ENCODE peak calls at places on chromosomes 2 and 18, in five cellular contexts. One of them, this sample, is unnamed.
A peak's percentile ranks its signal among the peaks of the same experiment; 100 is the strongest.

GRCh38 chr2:177038772-177039484 is 173.7 kb upstream of the HNRNPA3 start:
- DNase-seq in psoas muscle: no peak
- DNase-seq in Caco-2: no peak
- DNase-seq in fibroblast of pulmonary artery: no peak
- DNase-seq in OCI-LY7: no peak
- DNase-seq in this sample: no peak

GRCh38 chr2:67719351-67719750 is 322.2 kb downstream of the ETAA1 start:
- DNase-seq in Caco-2: no peak
- DNase-seq in psoas muscle: no peak
- DNase-seq in OCI-LY7: no peak
- DNase-seq in fibroblast of pulmonary artery: peak; percentile 10
- DNase-seq in this sample: no peak

GRCh38 chr2:168583710-168584521 is 127.8 kb downstream of the CERS6 start:
- DNase-seq in OCI-LY7: no peak
- DNase-seq in psoas muscle: peak; percentile 30
- DNase-seq in Caco-2: no peak
- DNase-seq in fibroblast of pulmonary artery: peak; percentile 73
- DNase-seq in this sample: peak; percentile 41

GRCh38 chr2:170597705-170598420 is 117.3 kb upstream of the SP5 start:
- DNase-seq in psoas muscle: no peak
- DNase-seq in OCI-LY7: no peak
- DNase-seq in Caco-2: no peak
- DNase-seq in fibroblast of pulmonary artery: no peak
- DNase-seq in this sample: peak; percentile 30

GRCh38 chr2:11024010-11024615 is 112.4 kb downstream of the KCNF1 start:
- DNase-seq in psoas muscle: no peak
- DNase-seq in Caco-2: no peak
- DNase-seq in fibroblast of pulmonary artery: peak; percentile 3
- DNase-seq in OCI-LY7: no peak
- DNase-seq in this sample: peak; percentile 2

GRCh38 chr2:23603581-23603980 is 218.6 kb downstream of the KLHL29 start:
- DNase-seq in OCI-LY7: no peak
- DNase-seq in fibroblast of pulmonary artery: no peak
- DNase-seq in psoas muscle: no peak
- DNase-seq in Caco-2: no peak
- DNase-seq in this sample: no peak

GRCh38 chr2:30334738-30335426 is 103.5 kb downstream of the LBH start:
- DNase-seq in Caco-2: no peak
- DNase-seq in psoas muscle: no peak
- DNase-seq in OCI-LY7: peak; percentile 40
- DNase-seq in fibroblast of pulmonary artery: no peak
- DNase-seq in this sample: no peak

GRCh38 chr2:31228717-31229116 is 5.2 kb upstream of the EHD3 start:
- DNase-seq in fibroblast of pulmonary artery: no peak
- DNase-seq in Caco-2: no peak
- DNase-seq in OCI-LY7: peak; percentile 37
- DNase-seq in psoas muscle: no peak
- DNase-seq in this sample: no peak

DNA sequence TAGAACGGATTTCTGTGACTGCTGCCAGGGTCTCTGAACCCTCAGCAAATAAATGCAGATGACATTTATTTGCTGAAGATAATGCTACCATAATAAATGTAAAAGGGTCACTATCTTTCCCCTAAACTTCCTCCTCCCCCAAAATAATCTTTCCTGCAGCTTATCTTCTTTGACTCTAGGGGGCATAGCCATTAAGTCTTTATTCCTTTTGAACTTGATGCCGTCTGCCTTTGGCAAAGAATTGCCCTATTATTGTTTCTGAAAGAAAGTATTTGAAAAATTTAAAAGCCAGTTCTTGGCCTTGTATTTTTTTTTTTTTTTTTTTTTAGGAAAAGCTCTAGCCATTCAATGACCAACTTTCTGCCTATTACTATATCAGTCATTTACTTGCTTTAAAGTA is 63.5 kb upstream of the ACSL3 start:
- DNase-seq in psoas muscle: no peak
- DNase-seq in Caco-2: no peak
- DNase-seq in fibroblast of pulmonary artery: peak; percentile 69
- DNase-seq in OCI-LY7: peak; percentile 39
- DNase-seq in this sample: peak; percentile 29
- TF ChIP-seq CTCF in psoas muscle: peak; percentile 53
- TF ChIP-seq CTCF in Caco-2: peak; percentile 33
- TF ChIP-seq CTCF in fibroblast of pulmonary artery: peak; percentile 52
- TF ChIP-seq CTCF in OCI-LY7: peak; percentile 80
- TF ChIP-seq CTCF in this sample: peak; percentile 48

DNA sequence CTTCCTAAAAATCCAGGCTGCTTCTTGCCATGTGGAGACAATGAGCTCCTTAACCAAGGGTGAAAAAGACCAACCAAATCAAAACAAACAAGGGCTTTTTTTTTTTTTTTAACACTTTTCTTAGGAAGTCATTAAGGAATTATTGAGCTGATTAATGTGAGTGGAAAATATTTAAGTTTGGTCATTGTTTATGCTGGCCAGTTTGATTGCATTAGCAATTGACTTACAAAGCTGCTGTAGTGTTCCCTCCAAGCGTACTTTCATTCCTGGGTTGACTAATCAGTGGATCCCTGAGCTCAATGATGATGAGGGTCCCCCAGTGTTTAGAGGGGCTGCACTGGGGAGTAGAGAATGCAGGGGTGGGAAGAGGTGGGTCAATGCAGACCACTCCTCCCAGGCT is 119.3 kb downstream of the PRKCE start:
- DNase-seq in fibroblast of pulmonary artery: no peak
- DNase-seq in Caco-2: no peak
- DNase-seq in OCI-LY7: no peak
- DNase-seq in psoas muscle: no peak
- DNase-seq in this sample: no peak
- H3K4me3 ChIP-seq in fibroblast of pulmonary artery: no peak overlapping the region
- H3K4me3 ChIP-seq in Caco-2: no peak overlapping the region
- H3K4me3 ChIP-seq in OCI-LY7: no peak overlapping the region
- H3K4me3 ChIP-seq in psoas muscle: no peak overlapping the region
- H3K4me3 ChIP-seq in this sample: peak overlapping the region; percentile 15

GRCh38 chr2:128489580-128490273 is 171.1 kb upstream of the HS6ST1 start:
- DNase-seq in fibroblast of pulmonary artery: no peak
- DNase-seq in psoas muscle: no peak
- DNase-seq in Caco-2: no peak
- DNase-seq in OCI-LY7: no peak
- DNase-seq in this sample: no peak

GRCh38 chr2:128488429-128488828 is 169.8 kb upstream of the HS6ST1 start:
- DNase-seq in OCI-LY7: no peak
- DNase-seq in Caco-2: no peak
- DNase-seq in fibroblast of pulmonary artery: peak; percentile 19
- DNase-seq in psoas muscle: no peak
- DNase-seq in this sample: no peak

GRCh38 chr2:128485761-128486639 is 167.3 kb upstream of the HS6ST1 start:
- DNase-seq in psoas muscle: no peak
- DNase-seq in fibroblast of pulmonary artery: no peak
- DNase-seq in Caco-2: no peak
- DNase-seq in OCI-LY7: no peak
- DNase-seq in this sample: no peak

GRCh38 chr2:128487650-128488387 is 169.2 kb upstream of the HS6ST1 start:
- DNase-seq in Caco-2: no peak
- DNase-seq in psoas muscle: no peak
- DNase-seq in fibroblast of pulmonary artery: no peak
- DNase-seq in OCI-LY7: no peak
- DNase-seq in this sample: no peak

DNA sequence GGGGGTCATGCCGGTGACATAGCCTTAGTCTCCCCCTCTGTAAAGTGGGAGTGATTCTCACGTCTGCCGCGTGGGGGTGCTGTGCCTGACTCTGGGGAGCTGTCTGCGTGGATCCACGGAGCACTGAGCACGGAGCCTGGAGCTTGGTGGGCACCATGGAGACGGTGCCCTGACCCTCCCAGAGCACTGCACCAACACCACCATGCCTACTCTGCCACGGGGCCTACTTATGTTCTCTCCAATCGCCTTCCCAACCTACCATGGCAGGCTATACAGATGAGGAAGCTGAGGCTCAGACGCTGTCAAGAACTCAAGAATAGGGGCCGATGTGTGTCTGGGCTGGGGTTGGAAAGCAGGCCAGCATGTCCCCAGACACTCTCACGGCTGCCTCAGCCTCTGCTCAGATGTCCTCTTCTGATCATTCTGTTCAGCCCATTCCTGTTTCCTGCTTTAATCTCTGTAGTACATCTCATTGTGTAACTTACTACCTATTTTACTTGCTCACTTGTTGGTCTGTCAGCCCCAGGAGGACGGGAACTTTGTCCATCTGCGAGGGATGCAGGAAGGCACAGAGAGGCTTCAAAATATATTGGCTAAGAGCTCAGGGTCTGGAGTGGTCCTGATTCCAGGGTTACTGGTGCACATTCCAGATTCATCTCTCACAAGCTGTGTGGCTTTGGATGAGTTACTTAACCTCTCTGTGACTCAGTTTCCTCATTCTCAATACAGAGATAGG is 168.1 kb upstream of the HS6ST1 start:
- DNase-seq in fibroblast of pulmonary artery: no peak
- DNase-seq in psoas muscle: no peak
- DNase-seq in Caco-2: no peak
- DNase-seq in OCI-LY7: no peak
- DNase-seq in this sample: no peak
- TF ChIP-seq CTCF in fibroblast of pulmonary artery: no peak
- TF ChIP-seq CTCF in psoas muscle: no peak
- TF ChIP-seq CTCF in Caco-2: no peak
- TF ChIP-seq CTCF in OCI-LY7: no peak
- TF ChIP-seq CTCF in this sample: no peak

GRCh38 chr2:143946436-143947385 is 573.2 kb downstream of the ZEB2 start:
- DNase-seq in OCI-LY7: no peak
- DNase-seq in Caco-2: no peak
- DNase-seq in fibroblast of pulmonary artery: no peak
- DNase-seq in psoas muscle: no peak
- DNase-seq in this sample: no peak

GRCh38 chr2:143953386-143953785 is 566.5 kb downstream of the ZEB2 start:
- DNase-seq in Caco-2: no peak
- DNase-seq in fibroblast of pulmonary artery: no peak
- DNase-seq in psoas muscle: no peak
- DNase-seq in OCI-LY7: no peak
- DNase-seq in this sample: no peak

GRCh38 chr2:143950675-143951074 is 569.2 kb downstream of the ZEB2 start:
- DNase-seq in OCI-LY7: no peak
- DNase-seq in psoas muscle: no peak
- DNase-seq in fibroblast of pulmonary artery: no peak
- DNase-seq in Caco-2: no peak
- DNase-seq in this sample: no peak

GRCh38 chr2:143948710-143949109 is 571.2 kb downstream of the ZEB2 start:
- DNase-seq in Caco-2: no peak
- DNase-seq in psoas muscle: no peak
- DNase-seq in fibroblast of pulmonary artery: no peak
- DNase-seq in OCI-LY7: no peak
- DNase-seq in this sample: peak; percentile 48

DNA sequence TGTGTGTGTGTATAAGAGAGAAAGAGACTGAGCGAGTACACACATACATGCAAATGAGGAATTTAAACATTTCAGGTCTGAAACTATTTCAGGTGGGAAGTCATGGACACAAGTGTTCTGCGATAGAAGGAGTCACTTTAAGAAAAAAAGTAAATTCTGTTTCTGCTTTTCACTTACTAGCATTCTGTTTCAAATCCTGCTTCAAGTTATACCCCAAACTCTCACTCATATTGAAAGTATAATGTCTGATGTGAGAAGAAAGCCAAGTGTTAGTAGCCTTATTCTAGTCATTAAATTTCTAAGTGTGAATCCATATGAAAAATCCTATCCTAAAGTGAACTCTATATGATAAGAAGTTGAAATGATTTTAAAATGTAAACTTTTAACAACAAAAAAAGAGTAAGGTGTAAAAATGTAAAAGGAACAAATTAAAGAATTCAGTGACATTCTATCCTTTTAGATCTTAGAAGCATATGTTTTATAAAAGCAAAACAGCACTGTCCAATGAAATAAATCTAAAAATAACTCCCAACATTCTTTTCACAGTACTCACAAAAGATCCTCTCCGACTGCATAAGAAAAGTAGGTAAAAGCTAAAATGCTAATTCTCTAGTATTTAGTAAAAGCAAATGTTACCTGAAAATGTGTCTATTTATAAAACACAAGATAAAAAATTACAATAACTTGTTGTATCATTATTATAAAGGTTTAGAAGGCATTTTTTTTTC is 570.6 kb downstream of the ZEB2 start:
- DNase-seq in OCI-LY7: no peak
- DNase-seq in Caco-2: no peak
- DNase-seq in fibroblast of pulmonary artery: peak; percentile 18
- DNase-seq in psoas muscle: no peak
- DNase-seq in this sample: peak; percentile 18
- H3K4me3 ChIP-seq in OCI-LY7: no peak overlapping the region
- H3K4me3 ChIP-seq in Caco-2: no peak overlapping the region
- H3K4me3 ChIP-seq in fibroblast of pulmonary artery: no peak overlapping the region
- H3K4me3 ChIP-seq in psoas muscle: no peak overlapping the region
- H3K4me3 ChIP-seq in this sample: no peak overlapping the region

GRCh38 chr18:74289946-74290478 is 1.8 kb downstream of the CYB5A start:
- DNase-seq in fibroblast of pulmonary artery: no peak
- DNase-seq in psoas muscle: no peak
- DNase-seq in Caco-2: no peak
- DNase-seq in OCI-LY7: no peak
- DNase-seq in this sample: no peak
- TF ChIP-seq CTCF in fibroblast of pulmonary artery: no peak
- TF ChIP-seq CTCF in psoas muscle: no peak
- TF ChIP-seq CTCF in Caco-2: no peak
- TF ChIP-seq CTCF in OCI-LY7: no peak
- TF ChIP-seq CTCF in this sample: no peak

GRCh38 chr2:158120664-158121063 is 19.0 kb downstream of the UPP2 start:
- DNase-seq in fibroblast of pulmonary artery: no peak
- DNase-seq in psoas muscle: no peak
- DNase-seq in OCI-LY7: no peak
- DNase-seq in Caco-2: no peak
- DNase-seq in this sample: no peak
- H3K4me3 ChIP-seq in fibroblast of pulmonary artery: no peak overlapping the region
- H3K4me3 ChIP-seq in psoas muscle: no peak overlapping the region
- H3K4me3 ChIP-seq in OCI-LY7: no peak overlapping the region
- H3K4me3 ChIP-seq in Caco-2: no peak overlapping the region
- H3K4me3 ChIP-seq in this sample: no peak overlapping the region

DNA sequence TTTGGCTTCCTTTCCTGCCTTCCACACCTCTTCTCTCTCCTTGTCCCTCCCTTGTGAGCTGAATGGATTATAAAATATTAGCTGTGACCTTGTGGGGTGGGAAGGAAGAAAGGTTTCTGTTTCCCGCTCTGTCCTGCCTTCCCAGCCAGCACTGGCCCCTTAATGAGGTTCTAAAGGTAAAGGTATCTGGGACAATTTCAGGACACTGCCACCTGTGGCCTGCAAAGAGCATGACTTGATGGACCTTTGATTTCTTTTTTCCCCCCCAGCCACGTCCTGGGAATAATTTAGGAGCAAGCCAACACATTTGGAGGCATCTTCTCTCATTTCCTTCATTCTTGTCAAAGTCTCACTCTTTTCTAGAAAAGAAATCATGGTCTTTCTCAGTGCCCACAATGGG is 246.7 kb upstream of the EPAS1 start:
- DNase-seq in fibroblast of pulmonary artery: no peak
- DNase-seq in psoas muscle: no peak
- DNase-seq in Caco-2: no peak
- DNase-seq in OCI-LY7: no peak
- DNase-seq in this sample: no peak
- TF ChIP-seq CTCF in fibroblast of pulmonary artery: peak; percentile 15
- TF ChIP-seq CTCF in psoas muscle: no peak
- TF ChIP-seq CTCF in Caco-2: peak; percentile 47
- TF ChIP-seq CTCF in OCI-LY7: no peak
- TF ChIP-seq CTCF in this sample: no peak